ENCODE peak calls at places on chromosomes 16 and 17, in four cellular contexts. R is body of pancreas, L is cardiac muscle cell, E is heart right ventricle. S is an unnamed sample. For H3K4me1, the result is how much of the 10 kb centered on the place peaks cover.

GRCh38 chr16:20952144-20952797 is 51.7 kb downstream of the LYRM1 start:
- DNase-seq in R (no peak), L (no peak), E (no peak), S (no peak)

GRCh38 chr17:8151641-8152111 is 528 bp downstream of the PER1 start:
- DNase-seq in R (peak), L (peak), E (peak), S (peak)

GRCh38 chr16:60059141-60059540 is 1325.0 kb upstream of the GOT2 start:
- DNase-seq in R (no peak), L (no peak), E (no peak), S (no peak)

GRCh38 chr16:84207869-84208268 is 16.9 kb downstream of the ADAD2 start:
- DNase-seq in R (no peak), L (no peak), E (no peak), S (no peak)

GRCh38 chr16:64730261-64730660 is 391.6 kb downstream of the CDH11 start:
- DNase-seq in R (no peak), L (no peak), E (no peak), S (no peak)

GRCh38 chr16:58021661-58022551 is 3.6 kb upstream of the MMP15 start:
- DNase-seq in R (no peak), L (no peak), E (no peak), S (no peak)

GRCh38 chr17:37516131-37516561 is 26.5 kb downstream of the DUSP14 start:
- DNase-seq in R (no peak), L (peak), E (no peak), S (no peak)

GRCh38 chr16:50464325-50465290 is 83.6 kb upstream of the NKD1 start:
- DNase-seq in R (no peak), L (no peak), E (no peak), S (no peak)

GRCh38 chr17:10920511-10920910 is 82.6 kb upstream of the PIRT start:
- DNase-seq in R (no peak), L (no peak), E (no peak), S (no peak)

GRCh38 chr17:22694362-22695227 is 1002.3 kb downstream of the KCNJ18 start:
- DNase-seq in R (no peak), L (no peak), E (no peak), S (no peak)

GRCh38 chr16:67563708-67564468 is 1.6 kb downstream of the CTCF start:
- DNase-seq in R (peak), L (peak), E (peak), S (peak)

GRCh38 chr17:44922746-44923470 is 7.6 kb upstream of the GFAP start:
- DNase-seq in R (no peak), L (no peak), E (no peak), S (no peak)

GRCh38 chr16:50360033-50360778 is 8.6 kb downstream of the BRD7 start:
- DNase-seq in R (peak), L (no peak), E (no peak), S (no peak)

GRCh38 chr17:72104164-72104862 is 16.5 kb upstream of the SOX9 start:
- DNase-seq in R (no peak), L (no peak), E (no peak), S (peak)

GRCh38 chr16:55056585-55057520 is 126.2 kb downstream of the IRX5 start:
- DNase-seq in R (no peak), L (peak), E (no peak), S (no peak)

GRCh38 chr17:79621151-79621940 is 10.5 kb upstream of the RBFOX3 start:
- DNase-seq in R (peak), L (no peak), E (no peak), S (no peak)

GRCh38 chr16:48918520-48919258 is 308.7 kb upstream of the N4BP1 start:
- DNase-seq in R (no peak), L (no peak), E (no peak), S (no peak)

GRCh38 chr17:66337866-66338472 is 35.6 kb downstream of the PRKCA start:
- DNase-seq in R (no peak), L (no peak), E (peak), S (no peak)

GRCh38 chr16:8949536-8950418 is 13.9 kb downstream of the USP7 start:
- DNase-seq in R (no peak), L (no peak), E (no peak), S (no peak)

GRCh38 chr16:8945626-8946296 is 17.9 kb downstream of the USP7 start:
- DNase-seq in R (no peak), L (no peak), E (no peak), S (no peak)

GRCh38 chr16:8948831-8949230 is 14.9 kb downstream of the USP7 start:
- DNase-seq in R (no peak), L (no peak), E (no peak), S (no peak)

GRCh38 chr16:8946544-8946943 is 17.2 kb downstream of the USP7 start:
- DNase-seq in R (peak), L (no peak), E (no peak), S (no peak)

DNA sequence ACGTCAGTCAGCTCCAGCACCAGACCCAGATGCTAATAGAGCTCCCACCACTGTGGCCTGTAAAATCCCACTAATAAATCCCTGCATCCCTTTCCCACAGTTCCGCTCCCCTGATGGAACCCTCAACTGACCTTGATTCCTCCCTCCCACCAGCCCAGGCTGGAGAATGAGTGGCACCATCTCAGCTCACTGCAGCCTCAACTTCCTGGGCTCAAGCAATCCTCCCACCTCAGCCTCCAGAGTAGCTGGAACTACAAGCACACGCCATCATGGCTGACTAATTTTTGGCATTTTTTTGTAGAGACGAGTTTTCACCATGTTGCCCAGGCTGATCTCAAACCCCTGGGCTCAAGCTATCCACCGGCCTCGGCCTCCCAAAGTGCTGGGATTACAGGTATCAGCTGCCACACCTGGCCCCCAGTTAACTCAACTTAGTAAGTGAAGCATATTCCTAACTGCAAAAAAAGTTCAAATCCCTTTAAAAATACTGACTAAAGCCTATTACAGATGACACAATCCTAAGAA is 15.6 kb downstream of the USP7 start:
- DNase-seq in R (no peak), L (no peak), E (no peak), S (no peak)
- H3K4me1 ChIP-seq in R (half or more), L (under half), E (half or more), S (under half)

DNA sequence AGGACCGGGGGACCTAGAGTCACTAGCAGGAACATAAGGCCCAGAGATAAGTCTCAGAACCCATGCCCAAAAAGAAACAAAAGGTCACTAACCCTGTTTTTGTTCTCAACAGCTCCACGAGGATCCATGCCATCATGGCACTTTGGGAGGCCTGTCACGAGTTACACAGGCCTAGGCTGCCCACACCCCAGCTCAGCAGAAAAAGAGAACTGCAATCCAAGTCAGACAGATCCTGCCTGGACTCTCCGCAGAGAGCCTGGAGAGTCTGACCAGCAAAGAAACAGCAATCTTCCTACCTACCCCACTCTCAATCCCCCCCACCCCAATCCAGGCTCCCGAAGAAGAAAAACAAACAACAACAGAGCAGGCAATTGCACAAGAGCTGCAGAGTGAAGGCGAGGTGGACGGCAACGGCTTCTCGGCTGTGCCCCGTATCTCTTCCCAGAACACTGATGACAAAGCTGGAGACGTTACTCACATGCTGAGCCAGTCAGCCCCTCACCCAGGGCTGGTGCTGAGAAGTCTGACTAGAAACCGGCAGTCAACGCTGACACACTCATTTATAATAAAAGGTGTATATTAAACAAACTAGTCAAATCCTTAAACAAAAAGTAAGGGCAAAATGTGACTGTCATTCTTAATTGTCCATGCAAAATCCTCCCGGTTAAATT is 89.4 kb downstream of the SMG6 start:
- DNase-seq in R (no peak), L (peak), E (peak), S (peak)
- H3K4me3 ChIP-seq in R (no peak), L (peak), E (no peak), S (no peak)

GRCh38 chr17:19288453-19288852 is 51.3 kb downstream of the EPN2 start:
- DNase-seq in R (no peak), L (peak), E (no peak), S (peak)
- H3K27ac ChIP-seq in R (no peak), L (peak), E (no peak), S (no peak)

GRCh38 chr17:39636927-39637736 is at the start of gene STARD3:
- DNase-seq in R (peak), L (peak), E (peak), S (peak)

GRCh38 chr17:39635614-39636176 is 1.2 kb upstream of the STARD3 start:
- DNase-seq in R (no peak), L (no peak), E (no peak), S (peak)

GRCh38 chr17:39634384-39634871 is 2.5 kb upstream of the STARD3 start:
- DNase-seq in R (no peak), L (peak), E (no peak), S (no peak)

GRCh38 chr17:39638317-39638716 is 1.4 kb downstream of the STARD3 start:
- DNase-seq in R (no peak), L (no peak), E (no peak), S (no peak)

GRCh38 chr17:39636587-39636926 is 387 bp upstream of the STARD3 start:
- DNase-seq in R (no peak), L (no peak), E (no peak), S (no peak)
- H3K4me1 ChIP-seq in R (half or more), L (under half), E (half or more), S (under half)

GRCh38 chr17:59362811-59363205 is 31.4 kb downstream of the YPEL2 start:
- DNase-seq in R (no peak), L (no peak), E (no peak), S (no peak)
- H3K4me3 ChIP-seq in R (no peak), L (no peak), E (no peak), S (no peak)

DNA sequence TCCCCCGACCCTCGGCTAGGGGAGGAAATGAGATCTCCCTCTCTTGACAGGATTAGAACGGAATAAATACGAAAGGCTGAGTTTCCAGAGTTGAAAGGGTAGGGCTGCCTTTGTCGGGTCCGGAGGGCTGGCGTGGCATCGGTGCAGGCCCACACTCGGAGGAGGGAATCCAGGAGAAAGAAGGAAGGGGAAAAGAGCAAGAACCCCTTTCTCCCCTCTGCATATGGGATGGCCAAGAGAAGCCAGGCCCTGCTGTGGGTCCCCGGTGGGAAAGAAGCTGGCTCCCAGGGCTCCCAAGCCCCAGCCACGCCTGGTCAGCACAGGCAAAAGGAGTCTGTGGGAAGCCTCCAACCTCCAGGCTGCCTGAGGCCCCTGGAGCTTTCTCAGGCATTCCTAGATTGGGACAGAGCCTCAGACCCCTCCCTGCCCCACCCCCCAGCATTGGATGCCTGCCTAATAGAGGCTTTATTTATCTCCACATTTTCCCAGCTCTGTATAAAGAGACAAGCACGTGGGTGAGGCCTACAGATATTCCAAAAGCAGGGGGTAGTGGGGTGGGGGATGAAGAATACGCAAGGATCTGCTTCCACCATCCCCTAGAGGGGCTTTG is 56.3 kb downstream of the MPRIP start:
- DNase-seq in R (no peak), L (peak), E (peak), S (peak)
- H3K27ac ChIP-seq in R (peak), L (peak), E (peak), S (peak)

DNA sequence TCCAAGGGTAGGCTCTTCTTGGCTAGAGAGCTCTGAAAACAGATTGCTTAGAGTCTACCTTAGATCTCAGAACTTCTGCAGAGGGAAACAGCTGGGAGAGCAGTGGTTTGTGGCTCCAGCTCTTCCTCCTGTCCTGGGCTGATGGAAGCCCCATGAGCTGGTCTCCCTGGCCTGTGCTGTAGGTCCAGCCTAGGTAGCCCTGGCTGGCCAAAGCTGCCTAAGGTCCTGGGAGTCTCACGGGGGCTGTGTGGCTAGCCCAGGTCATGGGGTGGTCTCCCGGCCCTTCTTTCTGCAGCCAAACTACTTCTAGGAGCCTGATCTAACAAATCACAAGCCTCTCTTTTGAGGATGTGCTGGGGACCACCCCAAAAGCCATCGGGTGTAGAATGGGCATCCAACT is 75.7 kb downstream of the MPRIP start:
- DNase-seq in R (no peak), L (no peak), E (no peak), S (no peak)
- H3K4me1 ChIP-seq in R (half or more), L (under half), E (half or more), S (under half)

DNA sequence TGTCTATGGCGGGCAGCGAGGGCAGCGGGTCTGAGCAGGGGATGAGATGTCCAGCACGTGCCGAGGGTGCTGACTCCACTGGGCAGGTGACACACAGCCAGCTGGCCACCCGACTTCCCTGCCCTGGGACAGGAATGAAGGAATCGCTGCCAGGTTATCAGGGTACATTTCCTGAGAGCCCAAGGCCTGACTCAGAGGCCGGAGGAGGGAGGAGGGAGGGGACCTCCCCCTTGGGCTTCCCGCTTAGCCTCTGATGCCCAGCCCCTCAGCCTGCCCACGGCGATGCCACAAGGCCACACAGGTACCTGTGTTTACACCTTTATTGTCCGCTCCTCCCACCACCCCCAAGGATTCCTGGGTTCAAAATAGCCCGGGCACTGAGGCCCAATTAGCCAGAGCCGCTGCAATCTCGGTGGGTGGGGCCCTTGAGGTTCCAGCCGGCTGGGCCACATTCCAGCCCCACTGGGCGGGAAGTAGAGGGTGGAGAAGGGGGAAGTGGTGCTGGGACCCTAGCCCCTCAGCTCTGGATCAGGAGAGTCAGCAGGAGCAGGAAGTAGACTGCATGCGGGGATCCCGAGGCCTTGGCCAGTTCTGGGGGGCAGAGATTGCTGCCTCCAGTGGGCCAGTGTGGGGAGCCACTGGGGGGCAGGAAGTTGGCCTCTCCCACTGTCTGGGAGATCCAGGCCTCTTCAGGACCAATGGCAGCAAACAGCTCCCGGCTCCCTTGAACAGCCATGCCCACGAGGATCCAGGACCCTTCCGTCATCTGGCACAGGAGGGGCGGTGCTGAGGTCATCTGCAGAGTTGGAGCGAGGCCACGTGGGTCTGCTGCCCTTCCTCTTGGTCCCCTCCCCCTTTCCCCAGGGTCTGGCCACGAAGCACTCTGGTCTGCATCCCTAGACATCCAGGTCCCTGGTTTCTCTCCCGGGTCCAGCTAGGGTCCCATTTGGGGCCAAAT is 3.4 kb upstream of the PRSS8 start:
- DNase-seq in R (peak), L (no peak), E (no peak), S (peak)
- H3K4me3 ChIP-seq in R (no peak), L (no peak), E (no peak), S (no peak)

S was measured in right cardiac atrium.